ENCODE peak calls at places on chromosome 13, in five cellular contexts. B is K562, H is H1, J is GM12878, P is HepG2. X is an unnamed sample.

GRCh38 chr13:89393758-89394157 is 1722.6 kb downstream of the SLITRK5 start:
- DNase-seq in B (no peak), J (no peak), P (no peak), H (no peak), X (no peak)

GRCh38 chr13:109309625-109310363 is 476.6 kb downstream of the IRS2 start:
- DNase-seq in B (no peak), P (peak), H (no peak), J (no peak), X (no peak)

GRCh38 chr13:105611424-105611823 is 924.0 kb downstream of the EFNB2 start:
- DNase-seq in P (no peak), H (no peak), J (no peak), B (no peak), X (no peak)

GRCh38 chr13:84925443-84925842 is 873.8 kb downstream of the SLITRK6 start:
- DNase-seq in P (no peak), B (no peak), H (no peak), J (no peak), X (no peak)

GRCh38 chr13:46684287-46685001 is 112.5 kb downstream of the ESD start:
- DNase-seq in J (no peak), B (no peak), H (no peak), P (peak), X (no peak)

GRCh38 chr13:24997367-24997967 is 98.5 kb upstream of the PABPC3 start:
- DNase-seq in H (no peak), P (peak), B (peak), J (no peak), X (no peak)

GRCh38 chr13:43730642-43731041 is 56.1 kb downstream of the ENOX1 start:
- DNase-seq in J (no peak), H (no peak), P (no peak), B (no peak), X (no peak)

GRCh38 chr13:110404321-110404720 is 97.2 kb downstream of the COL4A2 start:
- DNase-seq in H (no peak), B (no peak), P (no peak), J (no peak), X (no peak)

GRCh38 chr13:85163063-85163462 is 636.2 kb downstream of the SLITRK6 start:
- DNase-seq in H (no peak), J (no peak), B (no peak), P (no peak), X (no peak)

GRCh38 chr13:96898212-96898611 is 96.1 kb downstream of the OXGR1 start:
- DNase-seq in B (no peak), H (no peak), P (no peak), J (no peak), X (no peak)

GRCh38 chr13:66296328-66296727 is 933.8 kb downstream of the PCDH9 start:
- DNase-seq in J (no peak), B (no peak), P (no peak), H (no peak), X (no peak)

DNA sequence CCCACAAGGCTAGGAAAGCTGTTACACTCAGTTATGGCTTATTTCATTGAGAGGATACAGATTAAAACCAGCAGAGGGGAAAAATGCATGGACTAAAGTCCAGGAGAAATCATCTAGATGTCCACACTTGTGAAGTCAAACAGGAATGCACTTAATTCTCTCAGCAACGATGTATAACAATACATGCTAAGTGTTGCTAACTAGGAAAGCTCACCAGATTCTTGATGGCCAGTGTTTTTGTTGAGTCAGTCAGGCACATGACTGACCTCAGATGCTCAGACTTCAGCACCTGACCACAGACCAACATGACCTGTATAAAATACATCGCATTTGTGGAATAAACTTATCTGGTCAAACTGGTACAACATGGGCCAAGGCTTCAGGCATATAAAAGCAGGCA is 470.2 kb upstream of the PRR20A start:
- DNase-seq in B (no peak), H (no peak), P (no peak), J (no peak), X (no peak)
- TF ChIP-seq ZNF274 in B (no peak), H (no peak), P (no peak), J (no peak), X (no peak)

GRCh38 chr13:23889598-23890224 is 511 bp upstream of the MIPEP start:
- DNase-seq in H (no peak), B (no peak), J (no peak), P (no peak), X (no peak)
- TF ChIP-seq JUND in H (no peak), B (no peak), J (no peak), P (no peak), X (no peak)

GRCh38 chr13:75825161-75825560 is 189.0 kb downstream of the LMO7 start:
- DNase-seq in H (no peak), B (no peak), J (no peak), P (no peak), X (no peak)
- TF ChIP-seq ZNF274 in H (no peak), B (no peak), J (no peak), P (no peak), X (no peak)

GRCh38 chr13:33138441-33138840 is 122.2 kb downstream of the KL start:
- DNase-seq in H (no peak), P (no peak), J (no peak), B (no peak), X (no peak)
- TF ChIP-seq JUND in H (no peak), P (no peak), J (no peak), B (no peak), X (no peak)

GRCh38 chr13:28794370-28794769 is 25.8 kb upstream of the MTUS2 start:
- DNase-seq in H (no peak), B (no peak), P (peak), J (no peak), X (no peak)
- TF ChIP-seq ZNF274 in H (no peak), B (no peak), P (no peak), J (no peak), X (no peak)

GRCh38 chr13:30192320-30193093 is 114.8 kb downstream of the KATNAL1 start:
- DNase-seq in H (no peak), P (no peak), J (peak), B (no peak), X (no peak)

GRCh38 chr13:30194906-30195305 is 112.4 kb downstream of the KATNAL1 start:
- DNase-seq in J (no peak), B (no peak), H (no peak), P (no peak), X (no peak)

GRCh38 chr13:30196025-30196424 is 111.3 kb downstream of the KATNAL1 start:
- DNase-seq in H (no peak), J (no peak), B (no peak), P (no peak), X (peak)

GRCh38 chr13:30193279-30194234 is 113.8 kb downstream of the KATNAL1 start:
- DNase-seq in J (peak), B (no peak), H (no peak), P (no peak), X (no peak)

DNA sequence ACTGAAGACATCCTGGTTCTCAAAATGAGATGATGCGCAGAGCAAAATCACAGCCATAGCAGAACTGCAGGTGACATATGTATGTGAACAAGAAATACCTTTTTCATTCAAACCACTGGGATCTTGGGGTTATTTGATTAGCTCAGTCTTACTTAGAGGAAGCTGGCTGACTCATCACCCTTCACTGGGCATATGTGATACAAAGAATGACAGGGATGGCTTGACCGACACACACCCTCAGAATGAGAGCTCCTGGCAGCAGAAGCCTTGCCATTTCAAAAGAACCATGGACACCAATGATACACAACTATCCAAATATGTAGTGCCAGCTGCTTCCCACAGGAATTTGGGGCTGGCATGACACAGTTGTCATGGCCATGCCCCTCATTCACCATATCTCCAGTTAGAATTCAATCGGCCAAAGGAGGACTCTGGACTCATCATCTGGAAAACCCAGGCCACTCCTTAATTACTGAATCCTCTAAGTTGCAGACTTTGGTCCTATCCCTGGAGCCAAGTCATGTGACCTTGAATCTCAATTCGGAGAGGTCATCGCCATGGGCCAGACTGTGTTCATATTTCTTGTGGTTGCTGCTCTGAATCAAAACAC is 115.8 kb downstream of the KATNAL1 start:
- DNase-seq in J (no peak), P (no peak), H (no peak), B (no peak), X (no peak)
- TF ChIP-seq JUND in J (no peak), P (no peak), H (no peak), B (no peak), X (no peak)

GRCh38 chr13:80452279-80452678 is 111.4 kb upstream of the SPRY2 start:
- DNase-seq in J (no peak), H (no peak), P (no peak), B (no peak), X (no peak)
- TF ChIP-seq ZNF274 in J (no peak), H (no peak), P (no peak), B (no peak), X (no peak)

GRCh38 chr13:114067381-114067885 is 65.0 kb downstream of the RASA3 start:
- DNase-seq in B (no peak), P (no peak), J (peak), H (no peak), X (no peak)
- TF ChIP-seq JUND in B (no peak), P (no peak), J (peak), H (no peak), X (no peak)

DNA sequence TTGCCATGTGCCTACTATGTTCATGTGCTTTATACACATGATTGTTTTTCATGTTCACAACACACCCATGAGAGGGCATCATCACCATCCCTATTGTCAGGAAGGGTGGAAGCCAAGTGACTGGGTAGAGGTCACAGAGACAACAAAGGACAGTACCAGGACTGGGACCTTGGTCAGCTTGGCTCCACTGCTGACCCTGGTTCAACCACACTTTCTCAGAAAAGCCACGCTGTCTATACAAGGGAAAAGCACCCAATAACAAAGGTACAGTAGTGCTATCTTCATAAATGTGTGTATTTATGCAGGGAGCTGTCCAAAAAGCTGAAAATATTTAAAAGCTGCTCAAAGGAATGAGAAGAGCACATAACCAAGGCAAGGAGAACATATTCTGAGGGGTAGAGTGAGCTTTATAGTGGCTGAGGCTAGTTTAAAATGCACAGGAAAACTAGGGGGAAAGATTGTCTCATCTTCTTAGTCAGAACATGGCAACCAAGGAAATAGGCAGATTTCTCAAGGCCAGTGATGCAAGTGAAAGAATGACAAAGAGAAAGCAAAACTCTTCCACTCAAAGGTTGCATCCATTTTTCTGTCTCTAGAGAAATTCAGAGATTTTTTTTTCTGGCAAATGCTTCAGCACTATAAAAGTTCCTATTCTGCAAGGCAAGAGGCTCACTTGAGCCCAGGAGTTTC is 415.0 kb downstream of the FOXO1 start:
- DNase-seq in B (no peak), H (no peak), P (no peak), J (no peak), X (no peak)
- TF ChIP-seq ZNF274 in B (no peak), H (no peak), P (no peak), J (no peak), X (no peak)

DNA sequence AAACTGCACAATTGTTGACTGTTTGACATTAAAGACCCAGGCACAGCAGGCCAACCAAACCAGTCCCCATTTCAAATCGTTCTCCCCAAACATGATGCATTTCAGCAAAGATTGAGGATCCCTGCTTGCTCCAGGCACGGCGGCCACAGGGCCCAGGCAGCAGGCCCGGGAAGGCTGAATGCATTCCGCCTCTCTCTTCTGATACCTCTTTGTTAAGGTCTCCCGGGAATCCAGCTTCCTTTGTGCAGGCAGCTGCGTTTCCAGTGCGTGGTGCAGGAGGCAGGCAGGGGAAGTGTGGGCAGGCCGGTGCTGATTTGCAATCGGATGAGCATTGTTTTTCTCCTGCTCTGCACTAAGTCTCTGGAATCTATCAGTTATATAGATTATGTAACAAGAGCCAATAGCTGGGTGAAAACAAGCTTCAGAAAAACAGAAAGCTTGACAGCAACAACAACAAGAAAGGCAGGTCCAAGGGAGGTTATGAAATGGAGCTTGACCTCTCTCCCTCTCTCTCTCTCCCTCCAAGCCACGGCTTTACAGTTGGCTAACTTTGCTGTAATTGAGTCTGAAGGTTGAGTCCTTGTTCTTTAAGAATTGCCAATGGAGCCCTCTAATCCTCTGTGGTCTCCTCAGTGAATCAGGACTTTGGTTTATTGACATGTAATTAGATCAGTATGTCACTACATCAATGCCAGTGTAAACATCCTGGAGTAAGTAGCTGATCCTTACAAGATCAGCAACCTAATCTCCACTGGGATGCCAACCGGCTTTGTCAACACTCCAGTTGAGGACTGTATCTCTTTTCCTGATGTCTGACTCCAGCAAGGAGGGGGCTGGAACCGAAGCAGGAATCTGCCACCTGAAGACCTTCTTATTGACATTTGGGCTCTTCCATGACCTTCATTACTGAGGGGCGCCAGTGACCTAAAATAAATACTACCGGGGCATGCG is 338.0 kb downstream of the TEX29 start:
- DNase-seq in B (no peak), P (no peak), J (no peak), H (peak), X (no peak)
- TF ChIP-seq JUND in B (no peak), P (no peak), J (no peak), H (no peak), X (no peak)